ENCODE peak calls at places on chromosomes 6 and 20, in six cellular contexts. F, U, Y, L, O and X are unnamed samples.

GRCh38 chr6:34082816-34083215 is 63.1 kb downstream of the GRM4 start:
- DNase-seq in F (no peak), U (no peak), Y (no peak), L (no peak), O (no peak), X (no peak)

GRCh38 chr6:7589949-7590917 is at the start of gene SNRNP48:
- DNase-seq in F (peak), U (peak), Y (peak), L (peak), O (peak), X (peak)

GRCh38 chr6:75546401-75546800 is 52.8 kb upstream of the FILIP1 start:
- DNase-seq in F (no peak), U (no peak), Y (peak), L (peak), O (peak), X (peak)

GRCh38 chr20:43751167-43752050 is 24.6 kb upstream of the GTSF1L start:
- DNase-seq in F (no peak), U (no peak), Y (peak), L (peak), O (peak), X (peak)

GRCh38 chr6:28161410-28162079 is 19.9 kb downstream of the ZKSCAN8 start:
- DNase-seq in F (peak), U (peak), Y (peak), L (peak), O (peak), X (peak)

GRCh38 chr20:10040070-10040970 is 5.5 kb downstream of the ANKEF1 start:
- DNase-seq in F (no peak), U (no peak), Y (peak), L (no peak), O (peak), X (peak)

GRCh38 chr6:116034327-116034726 is 26.4 kb downstream of the FRK start:
- DNase-seq in F (no peak), U (no peak), Y (peak), L (no peak), O (no peak), X (peak)

GRCh38 chr6:127641905-127642304 is 64.9 kb downstream of the C6orf58 start:
- DNase-seq in F (no peak), U (no peak), Y (peak), L (peak), O (peak), X (peak)

GRCh38 chr6:31402324-31403282 is 792 bp upstream of the MICA start:
- DNase-seq in F (no peak), U (no peak), Y (peak), L (peak), O (no peak), X (peak)

GRCh38 chr20:16385462-16385861 is 187.8 kb downstream of the KIF16B start:
- DNase-seq in F (no peak), U (no peak), Y (no peak), L (no peak), O (no peak), X (no peak)

GRCh38 chr20:64112691-64113443 is 5.5 kb upstream of the NPBWR2 start:
- DNase-seq in F (no peak), U (no peak), Y (no peak), L (no peak), O (no peak), X (no peak)

GRCh38 chr20:5842465-5842864 is 92.3 kb downstream of the SHLD1 start:
- DNase-seq in F (no peak), U (no peak), Y (no peak), L (no peak), O (no peak), X (no peak)

GRCh38 chr6:16286151-16286522 is 47.8 kb downstream of the GMPR start:
- DNase-seq in F (no peak), U (no peak), Y (peak), L (peak), O (peak), X (peak)

GRCh38 chr20:24495266-24495665 is 25.8 kb downstream of the SYNDIG1 start:
- DNase-seq in F (no peak), U (no peak), Y (no peak), L (no peak), O (no peak), X (no peak)

GRCh38 chr6:160767019-160767646 is 65.1 kb downstream of the PLG start:
- DNase-seq in F (peak), U (peak), Y (peak), L (peak), O (no peak), X (peak)

GRCh38 chr20:50838322-50838625 is 43.4 kb downstream of the BCAS4 start:
- DNase-seq in F (no peak), U (no peak), Y (no peak), L (no peak), O (no peak), X (no peak)

GRCh38 chr6:152057832-152058498 is 250.5 kb downstream of the ESR1 start:
- DNase-seq in F (no peak), U (no peak), Y (peak), L (peak), O (no peak), X (no peak)

GRCh38 chr20:50043573-50044352 is 61.0 kb downstream of the SNAI1 start:
- DNase-seq in F (no peak), U (no peak), Y (no peak), L (no peak), O (no peak), X (no peak)

GRCh38 chr6:11042750-11043551 is 1.2 kb downstream of the ELOVL2 start:
- DNase-seq in F (no peak), U (no peak), Y (peak), L (peak), O (peak), X (no peak)

GRCh38 chr6:25302677-25303128 is 23.5 kb downstream of the CARMIL1 start:
- DNase-seq in F (no peak), U (no peak), Y (peak), L (no peak), O (peak), X (no peak)

GRCh38 chr20:19699132-19699971 is 58.7 kb upstream of the RIN2 start:
- DNase-seq in F (no peak), U (no peak), Y (peak), L (no peak), O (peak), X (peak)

GRCh38 chr6:72857791-72858190 is 235.9 kb downstream of the KCNQ5 start:
- DNase-seq in F (no peak), U (no peak), Y (peak), L (no peak), O (peak), X (no peak)

GRCh38 chr6:132569170-132569569 is 952 bp upstream of the TAAR6 start:
- DNase-seq in F (no peak), U (no peak), Y (no peak), L (no peak), O (no peak), X (no peak)

GRCh38 chr20:50504231-50504823 is 5.9 kb upstream of the PTPN1 start:
- DNase-seq in F (no peak), U (no peak), Y (no peak), L (no peak), O (no peak), X (no peak)

GRCh38 chr6:45156075-45156474 is 172.1 kb upstream of the RUNX2 start:
- DNase-seq in F (no peak), U (no peak), Y (no peak), L (peak), O (no peak), X (no peak)

GRCh38 chr6:156585859-156586258 is 191.3 kb upstream of the ARID1B start:
- DNase-seq in F (no peak), U (no peak), Y (peak), L (no peak), O (no peak), X (peak)

GRCh38 chr6:133834472-133835170 is 54.3 kb upstream of the TCF21 start:
- DNase-seq in F (no peak), U (no peak), Y (no peak), L (no peak), O (no peak), X (no peak)
- TF ChIP-seq CTCF in F (no peak), U (no peak), Y (no peak), L (no peak), O (no peak), X (no peak)

GRCh38 chr20:38112249-38112942 is 52.7 kb downstream of the TGM2 start:
- DNase-seq in F (no peak), U (no peak), Y (no peak), L (no peak), O (no peak), X (no peak)

GRCh38 chr20:38112943-38113294 is 52.2 kb downstream of the TGM2 start:
- DNase-seq in F (no peak), U (no peak), Y (no peak), L (no peak), O (no peak), X (no peak)

GRCh38 chr20:38115205-38115604 is 49.9 kb downstream of the TGM2 start:
- DNase-seq in F (no peak), U (no peak), Y (no peak), L (no peak), O (no peak), X (no peak)

GRCh38 chr20:38114353-38114791 is 50.7 kb downstream of the TGM2 start:
- DNase-seq in F (no peak), U (no peak), Y (peak), L (no peak), O (peak), X (peak)

DNA sequence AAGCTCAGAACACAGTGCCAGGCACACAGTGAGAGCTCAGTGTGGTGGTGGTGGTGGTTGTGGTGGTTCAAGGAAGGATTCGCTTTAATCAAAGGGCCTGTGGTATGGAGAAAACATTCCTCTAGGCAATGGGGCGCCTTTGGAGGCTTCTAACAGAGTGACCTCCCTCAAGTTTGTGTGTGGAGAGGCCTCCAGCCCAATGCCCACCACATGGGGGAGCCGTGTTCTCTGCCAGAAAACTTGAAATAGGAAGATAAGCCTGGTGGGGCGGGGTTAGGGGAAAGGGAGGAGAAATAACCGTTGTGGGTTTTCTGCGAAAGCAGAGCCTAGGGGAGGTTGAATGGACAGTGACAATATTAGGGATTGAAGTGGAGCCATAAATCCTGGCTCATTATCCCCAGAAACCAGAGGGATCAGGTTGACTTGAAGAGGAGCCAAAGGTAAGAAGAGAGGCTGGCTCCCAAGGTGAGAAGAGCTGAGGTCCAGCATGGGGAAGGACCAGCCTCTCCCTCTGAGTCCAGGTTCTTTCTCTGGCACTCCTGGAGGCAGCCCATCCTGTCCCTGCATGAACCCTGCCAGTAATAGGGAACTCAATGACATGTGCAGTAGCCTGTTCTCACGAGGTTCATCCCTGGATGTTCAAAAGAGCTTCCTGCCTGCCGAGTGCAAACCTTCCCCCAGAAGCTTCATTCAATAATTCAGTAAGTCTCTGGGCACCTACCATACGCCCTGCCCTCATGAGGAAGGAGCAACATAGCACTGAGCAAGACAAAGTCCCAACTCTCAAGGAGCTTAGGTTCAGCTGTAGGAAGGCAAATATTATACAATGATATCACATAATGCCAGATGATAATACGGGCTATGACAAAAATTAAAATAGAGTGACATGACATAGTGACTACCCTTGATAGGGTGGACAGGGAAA is 51.4 kb downstream of the TGM2 start:
- DNase-seq in F (no peak), U (no peak), Y (peak), L (peak), O (no peak), X (peak)
- TF ChIP-seq CTCF in F (peak), U (no peak), Y (peak), L (peak), O (peak), X (no peak)

DNA sequence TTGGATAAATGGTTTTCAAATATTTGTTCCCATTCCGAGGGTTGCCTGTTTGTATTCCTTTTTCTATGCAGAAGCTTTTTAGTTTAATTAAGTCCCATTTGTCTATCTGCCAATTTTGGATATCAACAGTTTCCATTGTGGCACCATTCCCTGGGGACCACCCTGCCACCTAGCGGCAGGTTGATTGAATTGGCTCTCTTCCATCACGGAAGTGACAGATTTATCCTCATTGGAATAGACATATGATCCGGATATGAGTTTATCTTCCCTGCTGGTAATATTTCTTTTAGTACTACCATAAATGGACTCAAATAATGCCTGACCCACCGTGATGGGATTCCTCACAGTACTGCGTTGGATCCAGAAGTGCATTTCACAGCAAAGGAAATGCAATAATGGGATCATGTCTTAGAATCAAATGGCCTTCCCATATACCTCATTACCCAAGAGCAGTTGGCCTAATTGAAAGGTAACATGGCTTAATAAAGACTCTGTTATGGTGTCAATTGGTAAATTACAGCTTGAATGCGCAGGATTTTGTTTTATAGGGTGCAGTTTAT is 327.0 kb downstream of the BMP2 start:
- DNase-seq in F (no peak), U (peak), Y (peak), L (peak), O (no peak), X (peak)
- TF ChIP-seq CTCF in F (no peak), U (no peak), Y (peak), L (peak), O (peak), X (peak)

GRCh38 chr6:38030380-38030779 is 210.9 kb downstream of the ZFAND3 start:
- DNase-seq in F (no peak), U (no peak), Y (no peak), L (no peak), O (no peak), X (no peak)

GRCh38 chr6:38025431-38025830 is 205.9 kb downstream of the ZFAND3 start:
- DNase-seq in F (no peak), U (no peak), Y (no peak), L (no peak), O (no peak), X (no peak)

GRCh38 chr6:38024908-38025307 is 205.4 kb downstream of the ZFAND3 start:
- DNase-seq in F (no peak), U (no peak), Y (peak), L (no peak), O (peak), X (no peak)

GRCh38 chr6:38033442-38033982 is 214.0 kb downstream of the ZFAND3 start:
- DNase-seq in F (no peak), U (no peak), Y (no peak), L (no peak), O (no peak), X (no peak)

DNA sequence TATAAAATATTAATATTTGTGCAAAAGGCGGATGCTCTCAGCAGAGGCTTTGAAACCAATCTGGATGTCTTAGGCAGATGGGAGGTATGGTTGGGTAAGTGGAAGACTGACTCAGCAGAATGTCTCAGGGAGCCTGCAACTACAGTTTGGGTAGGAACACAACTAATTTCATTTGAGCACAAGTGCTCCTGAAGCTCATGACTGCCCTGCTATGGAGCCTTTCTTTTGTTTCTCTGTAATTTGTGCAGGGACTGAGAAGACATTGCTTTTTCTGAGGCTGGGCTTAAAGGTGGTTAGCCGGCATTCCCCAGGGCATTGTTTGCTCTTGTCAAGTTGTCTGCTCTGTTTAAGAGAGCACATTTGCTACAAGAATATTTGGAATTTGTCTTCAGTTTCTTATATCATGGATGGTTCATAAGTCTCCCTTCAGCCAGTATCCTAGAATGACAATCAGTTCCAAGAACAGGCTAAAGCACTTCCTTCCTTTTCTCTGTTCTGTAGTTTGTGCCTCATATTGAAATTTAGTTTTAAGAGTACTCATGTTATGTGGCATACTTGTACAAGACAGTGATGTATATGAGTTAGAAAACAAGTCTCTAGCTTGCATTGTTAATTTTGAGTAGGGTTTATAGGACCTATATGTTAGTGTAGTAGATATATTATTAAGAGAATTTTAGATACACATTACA is 208.3 kb downstream of the ZFAND3 start:
- DNase-seq in F (no peak), U (no peak), Y (peak), L (peak), O (no peak), X (no peak)
- TF ChIP-seq CTCF in F (no peak), U (no peak), Y (no peak), L (no peak), O (no peak), X (no peak)

GRCh38 chr6:42338573-42339218 is 113.0 kb downstream of the TRERF1 start:
- DNase-seq in F (no peak), U (no peak), Y (peak), L (no peak), O (peak), X (peak)
- TF ChIP-seq CTCF in F (no peak), U (no peak), Y (peak), L (no peak), O (no peak), X (no peak)

GRCh38 chr6:108252055-108252454 is 8.8 kb downstream of the SNX3 start:
- DNase-seq in F (no peak), U (no peak), Y (no peak), L (no peak), O (no peak), X (no peak)
- TF ChIP-seq CTCF in F (no peak), U (no peak), Y (no peak), L (no peak), O (no peak), X (no peak)

DNA sequence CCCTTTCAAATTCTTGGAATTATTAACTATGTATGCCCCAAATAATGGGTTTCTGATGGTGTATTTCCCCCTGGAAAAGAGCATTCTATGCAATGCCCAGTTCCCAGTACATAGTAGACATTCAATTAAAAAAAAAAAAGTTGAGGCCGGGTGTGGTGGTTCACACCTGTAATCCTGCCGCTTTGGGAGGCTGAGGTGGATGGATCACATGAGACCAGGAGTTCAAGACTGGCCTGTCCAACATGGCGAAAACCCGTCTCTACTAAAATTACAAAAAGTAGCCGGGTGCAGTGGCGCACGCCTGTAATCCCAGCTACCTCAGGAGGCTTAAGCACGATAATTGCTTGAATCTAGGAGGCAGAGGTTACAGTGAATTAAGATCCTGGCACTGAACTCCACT is 83.3 kb upstream of the ZNF217 start:
- DNase-seq in F (no peak), U (no peak), Y (no peak), L (no peak), O (no peak), X (no peak)
- TF ChIP-seq CTCF in F (no peak), U (no peak), Y (no peak), L (no peak), O (no peak), X (no peak)

GRCh38 chr6:20907486-20908071 is 373.3 kb downstream of the CDKAL1 start:
- DNase-seq in F (no peak), U (no peak), Y (no peak), L (no peak), O (no peak), X (no peak)
- TF ChIP-seq CTCF in F (no peak), U (no peak), Y (no peak), L (no peak), O (no peak), X (no peak)